ENCODE peak calls at places on chromosomes 2 and 18, in four cellular contexts. X is HepG2, J is SK-N-SH, P is K562. N is an unnamed sample.

GRCh38 chr2:151973901-151974199 is 125.0 kb downstream of the CACNB4 start:
- DNase-seq in J (peak), P (no peak), X (peak), N (no peak)

GRCh38 chr2:171260471-171261424 is 100.1 kb upstream of the TLK1 start:
- DNase-seq in J (no peak), X (peak), P (no peak), N (no peak)

GRCh38 chr2:68730828-68731227 is 3.8 kb upstream of the ARHGAP25 start:
- DNase-seq in J (no peak), X (no peak), P (no peak), N (no peak)

GRCh38 chr2:212939777-212940531 is 211.5 kb downstream of the IKZF2 start:
- DNase-seq in J (no peak), X (peak), P (no peak), N (no peak)

GRCh38 chr2:98460573-98461560 is 16.2 kb downstream of the INPP4A start:
- DNase-seq in X (no peak), J (no peak), P (no peak), N (no peak)

GRCh38 chr2:218870984-218871344 is 9.7 kb upstream of the WNT10A start:
- DNase-seq in X (no peak), J (no peak), P (no peak), N (no peak)

GRCh38 chr2:96164459-96165184 is 19.4 kb upstream of the DUSP2 start:
- DNase-seq in P (no peak), J (no peak), X (no peak), N (no peak)

GRCh38 chr2:164781394-164781793 is 60.2 kb downstream of the COBLL1 start:
- DNase-seq in X (no peak), P (no peak), J (no peak), N (no peak)

GRCh38 chr2:118309201-118310015 is 221.1 kb downstream of the INSIG2 start:
- DNase-seq in X (no peak), J (no peak), P (no peak), N (no peak)
- H3K9ac ChIP-seq in X (no peak), J (no peak), P (peak), N (no peak)

GRCh38 chr18:23683155-23683554 is 6.1 kb upstream of the LAMA3 start:
- DNase-seq in X (no peak), P (no peak), J (no peak), N (no peak)

GRCh38 chr18:23683671-23684070 is 5.6 kb upstream of the LAMA3 start:
- DNase-seq in X (no peak), P (no peak), J (no peak), N (no peak)

GRCh38 chr18:23682045-23682444 is 7.2 kb upstream of the LAMA3 start:
- DNase-seq in P (no peak), J (no peak), X (no peak), N (no peak)

GRCh38 chr18:23682472-23682871 is 6.8 kb upstream of the LAMA3 start:
- DNase-seq in P (no peak), J (no peak), X (no peak), N (no peak)

DNA sequence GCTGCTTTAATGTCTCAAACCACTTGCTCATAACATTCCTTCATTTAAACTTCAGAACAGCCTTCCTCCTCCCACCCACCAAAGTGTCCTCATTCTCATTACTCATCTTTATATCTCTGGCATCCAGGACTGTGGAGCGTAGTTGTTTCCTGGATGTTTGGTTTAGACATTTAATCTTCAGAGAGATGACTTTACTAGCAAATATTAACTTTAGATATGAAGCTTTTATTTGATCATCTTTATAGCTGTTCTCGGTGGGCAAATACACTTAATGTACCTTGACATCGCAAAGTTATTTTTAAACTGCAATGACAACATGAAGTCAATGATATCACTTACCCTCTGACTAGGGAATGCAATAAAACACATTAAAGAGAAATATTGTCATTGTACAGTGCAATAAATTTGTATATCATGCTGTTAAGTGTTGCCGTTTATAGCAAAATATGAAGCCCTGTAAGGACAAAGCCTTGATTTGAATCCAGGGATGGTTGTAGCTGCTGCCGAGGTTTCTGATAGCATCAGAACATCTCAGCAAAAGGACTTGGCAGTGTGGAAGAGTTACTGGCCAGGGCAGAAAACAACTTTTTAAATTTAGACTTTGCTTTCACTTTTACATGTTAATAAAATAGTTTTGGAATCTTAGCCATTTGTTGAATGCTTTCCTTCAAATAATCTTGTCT is 4.6 kb upstream of the LAMA3 start:
- DNase-seq in P (no peak), X (peak), J (no peak), N (no peak)
- H3K4me2 ChIP-seq in P (no peak), X (no peak), J (no peak), N (peak)

DNA sequence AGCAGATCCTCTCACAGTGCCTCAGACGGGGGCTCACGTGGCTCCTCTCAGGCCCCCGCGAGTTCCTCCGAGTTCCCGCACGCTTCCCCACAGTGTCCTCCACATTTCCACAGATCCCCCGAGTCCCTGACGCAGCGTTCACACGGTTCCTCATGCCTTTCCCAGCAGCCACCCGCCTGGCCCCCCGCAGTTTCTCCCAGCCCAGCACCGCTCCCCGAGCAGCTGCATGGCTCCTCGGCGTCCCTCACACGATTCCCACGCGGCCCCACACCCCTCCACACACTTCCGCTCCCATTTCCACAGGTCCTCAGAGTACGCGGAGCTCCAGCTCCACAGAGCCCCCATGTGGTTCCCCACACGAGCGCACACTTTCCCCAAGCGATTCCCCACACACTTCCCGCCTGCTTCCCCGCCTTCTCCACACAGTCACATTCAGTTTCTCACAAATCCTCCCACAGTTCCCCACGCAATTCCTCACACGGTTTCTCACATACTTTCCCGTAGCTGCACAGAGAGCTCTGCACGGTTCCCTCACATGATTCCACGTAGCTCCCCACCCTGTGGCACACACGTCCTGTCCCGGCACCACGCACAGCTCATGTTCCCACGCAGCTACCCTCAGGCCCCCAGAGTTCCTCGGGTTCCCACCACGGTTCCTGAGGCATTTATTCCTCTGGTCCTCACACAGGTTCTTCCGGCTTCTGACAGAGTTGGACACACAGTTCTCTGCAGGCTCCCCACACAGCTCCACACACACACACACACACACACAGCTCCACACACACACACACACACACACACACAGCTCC is 39.8 kb downstream of the KIF1A start:
- DNase-seq in P (no peak), X (no peak), J (no peak), N (no peak)
- TF ChIP-seq ELF1 in P (no peak), X (no peak), J (no peak), N (no peak)

GRCh38 chr2:136205615-136206014 is 87.7 kb upstream of the CXCR4 start:
- DNase-seq in J (no peak), X (no peak), P (no peak), N (no peak)

GRCh38 chr2:136207665-136208064 is 89.7 kb upstream of the CXCR4 start:
- DNase-seq in X (no peak), P (no peak), J (no peak), N (no peak)

GRCh38 chr2:136206613-136207012 is 88.7 kb upstream of the CXCR4 start:
- DNase-seq in P (no peak), X (no peak), J (no peak), N (no peak)

GRCh38 chr2:136207030-136207623 is 89.2 kb upstream of the CXCR4 start:
- DNase-seq in J (no peak), P (no peak), X (no peak), N (no peak)

GRCh38 chr2:136204959-136205358 is 87.0 kb upstream of the CXCR4 start:
- DNase-seq in X (no peak), J (no peak), P (no peak), N (no peak)
- H3K9ac ChIP-seq in X (no peak), J (no peak), P (no peak), N (no peak)

DNA sequence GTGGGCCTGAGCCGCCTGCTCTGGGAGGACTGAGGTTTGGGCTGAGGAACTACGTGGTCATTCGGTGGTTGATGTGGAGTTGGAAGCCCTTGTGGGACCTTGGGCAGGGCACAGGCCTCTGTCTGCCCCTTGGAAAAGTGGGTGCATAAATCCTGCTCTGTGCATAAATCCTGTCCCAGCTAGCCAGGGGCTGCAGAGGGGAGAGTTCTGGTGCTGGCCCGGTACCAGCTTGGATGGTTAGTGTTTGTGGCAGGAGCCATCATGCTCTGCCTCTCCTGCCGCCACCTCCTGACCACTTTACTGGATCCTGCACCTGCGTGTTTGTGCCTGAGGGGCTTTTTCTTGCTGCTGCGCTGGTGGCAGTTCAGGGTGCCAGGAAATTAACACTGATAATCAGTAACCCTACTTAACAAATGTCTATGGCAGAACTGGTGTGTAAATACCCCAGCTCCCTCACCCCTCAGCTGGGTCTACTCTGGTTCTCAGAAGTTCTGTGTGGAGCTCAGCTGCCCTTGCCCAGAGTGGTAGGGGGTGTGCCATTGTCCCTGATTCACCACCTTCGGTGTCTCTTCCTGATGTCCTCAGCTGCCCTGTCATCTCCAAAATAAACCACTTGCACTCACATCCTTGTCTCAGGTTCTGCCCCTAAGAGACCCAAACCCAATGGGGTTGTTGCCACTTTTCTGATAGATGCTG is 156.8 kb downstream of the GLI2 start:
- DNase-seq in X (no peak), P (no peak), J (no peak), N (no peak)
- H3K4me2 ChIP-seq in X (no peak), P (no peak), J (no peak), N (no peak)

GRCh38 chr2:28510184-28510583 is 14.3 kb downstream of the PLB1 start:
- DNase-seq in J (no peak), X (no peak), P (no peak), N (no peak)

GRCh38 chr2:28509361-28509760 is 13.5 kb downstream of the PLB1 start:
- DNase-seq in X (no peak), J (no peak), P (no peak), N (no peak)

GRCh38 chr2:28505361-28505760 is 9.5 kb downstream of the PLB1 start:
- DNase-seq in J (no peak), X (no peak), P (no peak), N (no peak)

GRCh38 chr2:28506112-28506511 is 10.3 kb downstream of the PLB1 start:
- DNase-seq in P (no peak), J (no peak), X (no peak), N (no peak)

DNA sequence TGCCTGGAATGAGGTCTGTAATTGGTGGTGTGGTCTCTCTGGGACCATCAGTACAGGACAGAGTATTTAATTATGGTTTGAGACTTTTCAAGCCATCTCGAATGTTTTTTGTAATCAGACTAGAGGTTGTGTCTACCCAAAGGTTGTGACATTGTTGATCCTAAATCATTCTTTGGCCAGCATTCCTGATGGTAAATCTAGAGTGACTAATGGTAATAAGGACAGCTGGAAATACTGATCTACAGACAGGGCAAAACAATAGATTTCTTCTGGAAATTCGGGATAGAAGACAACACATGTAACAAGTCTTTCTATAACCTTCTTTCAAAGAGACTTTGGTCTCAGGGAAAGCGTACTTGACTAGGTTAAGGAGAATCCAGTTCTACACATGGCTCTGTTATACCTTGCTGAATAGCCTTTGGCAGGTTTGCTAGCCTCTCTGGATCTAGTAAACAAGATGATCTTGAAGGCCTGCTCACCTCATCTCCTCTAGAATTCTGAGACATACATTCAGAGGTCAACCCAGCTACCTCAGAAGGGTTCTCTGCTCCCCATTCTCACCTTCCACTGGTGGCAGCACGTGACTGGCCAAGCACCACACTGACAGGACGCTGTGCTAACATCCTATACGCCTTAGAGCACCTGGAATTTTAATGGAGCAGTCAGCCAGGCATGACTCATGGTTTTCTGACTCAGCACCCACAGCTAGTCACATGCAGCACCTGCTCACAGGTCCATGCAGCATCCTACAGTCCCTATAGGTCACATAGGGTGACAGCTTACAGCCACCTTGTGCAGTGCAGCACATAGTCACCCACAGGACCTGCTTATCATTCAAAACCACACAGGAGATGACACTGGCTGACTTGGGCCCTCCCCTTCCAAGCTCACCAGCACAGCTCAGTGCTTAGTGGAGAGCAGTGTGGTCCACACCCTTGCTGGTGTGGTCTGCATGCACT is 12.2 kb downstream of the PLB1 start:
- DNase-seq in P (peak), J (no peak), X (peak), N (peak)
- TF ChIP-seq ELF1 in P (no peak), J (no peak), X (no peak), N (no peak)

DNA sequence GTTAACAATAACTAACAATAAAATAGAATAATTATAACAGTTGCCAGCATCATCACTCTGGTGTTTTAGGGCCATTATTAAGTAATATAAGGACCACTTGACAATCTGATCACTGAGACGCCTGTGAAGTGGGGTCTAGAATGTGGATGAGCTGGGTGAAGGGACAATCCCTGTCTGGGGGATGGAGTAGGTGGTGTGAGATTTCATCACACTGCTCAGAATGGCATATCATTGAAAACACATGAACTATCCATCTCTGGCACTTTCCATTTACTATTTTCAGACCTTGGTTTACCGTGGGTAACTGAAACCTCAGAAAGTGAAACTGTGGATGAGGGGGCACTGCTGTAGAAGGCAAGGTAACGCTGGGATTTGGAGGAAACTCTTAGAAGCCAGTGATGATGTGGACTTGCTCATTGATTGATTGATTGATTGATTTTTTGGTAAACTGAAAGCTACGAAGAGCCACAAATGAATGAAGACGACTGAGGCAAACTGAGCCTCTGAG is 204.4 kb upstream of the TWIST2 start:
- DNase-seq in X (no peak), J (no peak), P (no peak), N (no peak)
- H3K9ac ChIP-seq in X (no peak), J (no peak), P (no peak), N (no peak)

DNA sequence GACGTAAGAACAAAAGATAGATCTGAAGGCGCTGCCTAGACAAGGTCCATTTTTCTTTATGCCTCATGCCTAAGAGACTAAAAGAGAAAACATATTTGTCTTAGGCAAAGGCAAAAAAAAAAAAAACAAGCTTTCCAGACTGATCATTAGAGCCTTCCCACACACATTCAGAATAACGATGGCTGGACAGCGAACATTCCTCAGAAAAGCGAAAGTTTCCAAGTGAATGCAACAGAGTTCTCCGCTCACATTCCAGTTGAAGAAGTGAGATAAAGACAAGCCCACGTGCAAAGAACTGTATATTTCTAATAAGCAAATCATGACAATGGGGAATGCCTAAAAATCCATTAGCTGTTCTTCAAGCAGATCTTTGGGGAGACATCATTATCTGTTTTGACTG is 347.9 kb downstream of the METTL4 start:
- DNase-seq in P (no peak), J (no peak), X (no peak), N (no peak)
- H3K4me2 ChIP-seq in P (no peak), J (no peak), X (no peak), N (no peak)

GRCh38 chr2:163207706-163208370 is 369.3 kb upstream of the KCNH7 start:
- DNase-seq in J (no peak), P (no peak), X (no peak), N (no peak)
- TF ChIP-seq ELF1 in J (no peak), P (no peak), X (no peak), N (no peak)

GRCh38 chr18:31225668-31226067 is 63.0 kb upstream of the DSC1 start:
- DNase-seq in X (peak), J (no peak), P (no peak), N (no peak)
- H3K9ac ChIP-seq in X (no peak), J (no peak), P (no peak), N (no peak)